ENCODE peak calls at places on chromosomes 1 and 21, in four cellular contexts. H is K562, F is GM12891, S is GM12878. X is an unnamed sample.

GRCh38 chr1:109787845-109788605 is 24.3 kb upstream of the EPS8L3 start:
- DNase-seq in H (no peak), F (no peak), S (no peak), X (no peak)

GRCh38 chr1:240831191-240831631 is 219.3 kb upstream of the GREM2 start:
- DNase-seq in H (no peak), F (no peak), S (no peak), X (no peak)

GRCh38 chr1:16984717-16985116 is 4.3 kb upstream of the MFAP2 start:
- DNase-seq in H (no peak), F (no peak), S (no peak), X (no peak)

GRCh38 chr1:106620521-106620954 is 435.9 kb upstream of the PRMT6 start:
- DNase-seq in H (no peak), F (no peak), S (no peak), X (no peak)

GRCh38 chr21:39799178-39799577 is 54.2 kb downstream of the IGSF5 start:
- DNase-seq in H (no peak), F (no peak), S (no peak), X (no peak)

GRCh38 chr1:8343464-8344001 is 25.6 kb downstream of the SLC45A1 start:
- DNase-seq in H (no peak), F (no peak), S (no peak), X (no peak)

GRCh38 chr1:55320891-55321290 is 105.7 kb upstream of the USP24 start:
- DNase-seq in H (no peak), F (no peak), S (no peak), X (no peak)

GRCh38 chr1:160625321-160625720 is 21.5 kb downstream of the SLAMF1 start:
- DNase-seq in H (no peak), F (no peak), S (no peak), X (no peak)

GRCh38 chr21:37532868-37533780 is 166.6 kb downstream of the DYRK1A start:
- DNase-seq in H (peak; percentile 69), F (no peak), S (no peak), X (no peak)

GRCh38 chr1:65924471-65924870 is 131.8 kb downstream of the PDE4B start:
- DNase-seq in H (no peak), F (no peak), S (no peak), X (no peak)

GRCh38 chr1:94876362-94876761 is 50.5 kb downstream of the CNN3 start:
- DNase-seq in H (no peak), F (no peak), S (no peak), X (no peak)

GRCh38 chr1:218297867-218298266 is 12.8 kb downstream of the RRP15 start:
- DNase-seq in H (no peak), F (no peak), S (no peak), X (no peak)

GRCh38 chr1:168623003-168623828 is 46.8 kb downstream of the XCL1 start:
- DNase-seq in H (peak; percentile 58), F (no peak), S (no peak), X (no peak)

DNA sequence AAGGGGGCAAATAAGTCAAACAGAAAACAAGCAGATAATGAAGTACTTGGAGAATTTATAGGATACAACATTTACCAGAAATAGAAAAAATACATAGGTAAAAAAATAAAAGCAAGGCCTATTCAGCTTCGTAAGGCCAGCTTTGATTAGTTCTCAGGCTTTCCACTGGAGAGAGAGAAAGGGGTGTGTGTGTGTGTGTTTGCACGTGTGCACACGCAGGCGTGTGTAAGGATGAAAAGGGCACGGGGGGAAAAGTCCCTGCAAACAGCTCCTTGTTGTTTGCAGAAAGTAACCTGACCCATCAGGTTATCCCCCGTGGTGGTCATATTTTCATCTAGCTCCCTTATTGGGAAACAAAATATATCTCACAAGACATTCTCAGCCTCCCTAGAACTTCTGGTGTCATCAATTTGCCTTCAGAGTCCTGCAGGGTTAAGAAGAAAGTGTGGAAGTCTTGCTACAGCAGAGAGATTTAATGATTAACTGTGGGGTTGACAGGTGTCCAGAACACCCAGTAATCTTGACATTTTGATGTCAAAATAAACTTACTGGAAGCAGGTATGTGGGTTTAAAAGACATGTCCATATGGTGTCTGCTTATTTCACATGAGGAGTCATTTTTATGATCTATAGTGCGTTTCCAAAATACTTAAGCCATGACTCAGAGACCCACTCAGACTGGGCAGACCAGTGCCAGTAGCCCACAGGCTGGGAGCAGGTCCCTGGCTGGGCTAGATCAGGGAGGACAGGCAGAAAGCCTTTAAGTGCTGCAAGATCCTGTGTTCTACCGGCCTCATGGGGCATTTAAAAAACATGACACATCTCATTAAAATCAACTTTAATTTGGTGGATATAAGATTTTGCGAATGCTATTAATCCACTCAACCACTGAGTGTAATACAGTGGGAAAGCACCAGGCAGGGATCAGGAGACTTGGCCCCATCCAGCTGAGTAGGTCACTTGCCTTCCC is 487.6 kb upstream of the CAMK1G start:
- DNase-seq in H (no peak), F (no peak), S (no peak), X (no peak)
- TF ChIP-seq POLR2AphosphoS5 in H (no peak), F (no peak), S (no peak), X (no peak)

GRCh38 chr1:20138346-20138745 is 777 bp upstream of the PLA2G2F start:
- DNase-seq in H (no peak), F (no peak), S (no peak), X (no peak)
- TF ChIP-seq SPI1 in H (no peak), F (no peak), S (no peak), X (no peak)

GRCh38 chr1:18263547-18264130 is 156.0 kb downstream of the IGSF21 start:
- DNase-seq in H (no peak), F (no peak), S (no peak), X (no peak)
- TF ChIP-seq POLR2AphosphoS5 in H (no peak), F (no peak), S (no peak), X (no peak)

GRCh38 chr1:44807364-44808062 is 362 bp upstream of the DYNLT4 start:
- DNase-seq in H (peak; percentile 99), F (no peak), S (peak; percentile 65), X (peak; percentile 97)

GRCh38 chr1:44811234-44811633 is 2.9 kb downstream of the BTBD19 start:
- DNase-seq in H (no peak), F (no peak), S (no peak), X (no peak)

GRCh38 chr1:44808063-44808937 is at the start of gene BTBD19:
- DNase-seq in H (peak; percentile 89), F (no peak), S (no peak), X (peak; percentile 53)

GRCh38 chr1:44810101-44810761 is 1.9 kb downstream of the BTBD19 start:
- DNase-seq in H (no peak), F (no peak), S (peak; percentile 60), X (no peak)

GRCh38 chr1:44808938-44809917 is 905 bp downstream of the BTBD19 start:
- DNase-seq in H (peak; percentile 72), F (peak; percentile 73), S (peak; percentile 84), X (peak; percentile 87)
- TF ChIP-seq SPI1 in H (no peak), F (peak; percentile 29), S (peak; percentile 46), X (peak; percentile 63)

GRCh38 chr21:33208534-33208933 is 21.2 kb upstream of the IFNAR2 start:
- DNase-seq in H (no peak), F (no peak), S (no peak), X (no peak)

GRCh38 chr21:33211305-33211704 is 18.4 kb upstream of the IFNAR2 start:
- DNase-seq in H (no peak), F (no peak), S (no peak), X (no peak)

GRCh38 chr21:33211732-33212131 is 18.0 kb upstream of the IFNAR2 start:
- DNase-seq in H (no peak), F (no peak), S (no peak), X (no peak)

GRCh38 chr21:33214056-33214455 is 15.7 kb upstream of the IFNAR2 start:
- DNase-seq in H (no peak), F (no peak), S (no peak), X (no peak)

DNA sequence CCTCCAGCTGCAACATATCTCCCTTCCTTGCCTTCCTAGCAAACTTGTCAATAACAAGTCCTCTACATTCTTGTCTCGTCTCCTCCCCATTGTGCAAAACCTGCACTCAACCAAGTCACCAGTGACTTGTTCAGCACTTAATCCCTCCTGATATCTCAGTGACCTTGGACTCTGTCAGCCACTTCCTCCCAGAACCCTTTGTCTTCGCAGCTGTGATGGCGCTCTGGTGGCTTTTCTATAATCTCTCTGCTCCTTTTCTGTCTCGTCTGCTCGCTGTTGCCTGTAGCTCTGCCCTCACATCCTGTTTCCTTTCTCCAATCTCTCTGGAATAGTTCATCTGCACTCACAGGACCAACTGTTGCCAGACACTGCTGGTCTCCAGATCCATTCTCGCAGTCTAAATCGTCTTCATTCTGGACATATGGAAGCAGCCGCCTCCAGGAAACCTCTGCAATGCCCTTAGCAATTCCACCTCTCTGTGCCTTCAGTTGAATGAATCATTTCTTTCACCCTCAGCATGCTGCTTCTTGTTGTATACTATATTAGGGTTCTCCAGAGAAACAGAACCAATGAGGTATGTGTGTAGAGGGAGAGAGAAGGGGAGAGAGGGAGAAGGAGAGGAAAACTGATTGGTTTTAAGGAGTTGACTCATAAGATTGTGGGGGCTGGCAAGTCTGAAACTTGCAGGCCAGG is 17.4 kb upstream of the IFNAR2 start:
- DNase-seq in H (peak; percentile 83), F (no peak), S (no peak), X (no peak)
- TF ChIP-seq POLR2AphosphoS5 in H (no peak), F (no peak), S (no peak), X (no peak)

GRCh38 chr1:187691439-187691838 is 862.7 kb downstream of the PLA2G4A start:
- DNase-seq in H (no peak), F (no peak), S (no peak), X (no peak)
- TF ChIP-seq SPI1 in H (no peak), F (no peak), S (no peak), X (no peak)

DNA sequence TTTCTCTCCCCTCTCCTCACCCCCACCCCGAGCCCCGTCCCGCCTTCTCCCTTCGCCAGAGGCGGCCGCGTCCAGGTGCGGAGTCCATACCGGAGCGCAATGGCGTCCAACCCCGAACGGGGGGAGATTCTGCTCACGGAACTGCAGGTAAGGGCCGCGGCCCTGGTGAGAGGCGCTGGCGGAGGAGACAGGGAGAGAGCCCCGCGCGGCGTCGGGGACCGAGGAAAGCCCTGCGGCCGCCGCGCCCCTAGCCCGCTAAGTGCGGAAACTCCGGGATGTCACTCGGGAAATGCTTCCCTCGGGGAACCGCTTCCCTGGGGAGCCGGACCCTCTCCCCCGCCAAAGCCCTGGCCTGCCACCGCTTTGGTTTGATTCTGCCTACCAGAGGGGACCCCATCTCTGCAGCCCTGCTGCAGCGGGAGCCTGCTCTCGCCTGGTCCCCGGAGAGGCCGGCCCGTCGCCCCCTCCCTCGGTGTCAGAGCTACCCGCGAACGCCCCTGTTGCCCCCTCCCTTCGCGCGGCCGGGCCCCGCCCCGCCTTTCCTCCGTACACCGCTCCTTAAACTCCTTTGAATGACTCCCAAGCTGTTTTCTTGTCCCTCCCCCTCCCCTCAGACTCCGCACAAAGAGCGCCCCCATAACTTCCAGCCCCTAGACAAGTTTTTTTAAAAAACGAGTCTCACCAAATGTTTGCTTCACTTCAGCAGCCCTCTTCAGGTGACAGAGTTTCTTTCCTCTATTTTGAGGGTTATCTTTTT is 587 bp downstream of the PKN2 start:
- DNase-seq in H (peak; percentile 94), F (peak; percentile 28), S (no peak), X (peak; percentile 53)
- TF ChIP-seq POLR2AphosphoS5 in H (peak; percentile 53), F (no peak), S (no peak), X (no peak)

X was measured in HL-60.